ENCODE peak calls at places on chromosomes 4 and X, in eight cellular contexts. W, P, X, T, J, Z, U and K are unnamed samples.

GRCh38 chrX:14698770-14699169 is 169.4 kb downstream of the GLRA2 start:
- DNase-seq in W (no peak), P (no peak), X (no peak), T (no peak), J (no peak), Z (no peak), U (no peak), K (no peak)

GRCh38 chr4:105632599-105632998 is 75.9 kb downstream of the INTS12 start:
- DNase-seq in W (no peak), P (no peak), X (no peak), T (no peak), J (no peak), Z (no peak), U (no peak), K (no peak)

GRCh38 chr4:115357767-115358166 is 244.3 kb upstream of the NDST4 start:
- DNase-seq in W (no peak), P (no peak), X (no peak), T (no peak), J (no peak), Z (no peak), U (no peak), K (no peak)

GRCh38 chrX:128728943-128729342 is 676.7 kb upstream of the ACTRT1 start:
- DNase-seq in W (no peak), P (no peak), X (no peak), T (no peak), J (no peak), Z (no peak), U (no peak), K (no peak)

GRCh38 chr4:108396900-108397299 is 223.5 kb upstream of the RPL34 start:
- DNase-seq in W (no peak), P (no peak), X (no peak), T (no peak), J (no peak), Z (no peak), U (no peak), K (no peak)

GRCh38 chr4:150501983-150502382 is 80.0 kb upstream of the MAB21L2 start:
- DNase-seq in W (peak; percentile 30), P (no peak), X (no peak), T (no peak), J (no peak), Z (no peak), U (no peak), K (no peak)

GRCh38 chr4:3317656-3318211 is 24.9 kb downstream of the RGS12 start:
- DNase-seq in W (no peak), P (no peak), X (no peak), T (no peak), J (no peak), Z (no peak), U (no peak), K (no peak)

GRCh38 chr4:113420938-113421337 is 340.6 kb downstream of the CAMK2D start:
- DNase-seq in W (no peak), P (no peak), X (no peak), T (no peak), J (no peak), Z (no peak), U (no peak), K (no peak)

GRCh38 chrX:6599230-6599629 is 64.3 kb upstream of the VCX3A start:
- DNase-seq in W (no peak), P (no peak), X (no peak), T (no peak), J (no peak), Z (no peak), U (no peak), K (no peak)

GRCh38 chrX:12065251-12065650 is 73.0 kb upstream of the FRMPD4 start:
- DNase-seq in W (peak; percentile 27), P (no peak), X (no peak), T (peak; percentile 30), J (no peak), Z (no peak), U (no peak), K (no peak)

GRCh38 chr4:76803522-76803921 is 94.4 kb downstream of the SOWAHB start:
- DNase-seq in W (peak; percentile 90), P (no peak), X (no peak), T (peak; percentile 77), J (no peak), Z (no peak), U (no peak), K (no peak)

GRCh38 chr4:122831515-122832196 is 5.0 kb downstream of the FGF2 start:
- DNase-seq in W (no peak), P (no peak), X (no peak), T (no peak), J (no peak), Z (no peak), U (no peak), K (no peak)

GRCh38 chr4:2860391-2861348 is 17.0 kb downstream of the ADD1 start:
- DNase-seq in W (no peak), P (no peak), X (no peak), T (no peak), J (no peak), Z (no peak), U (no peak), K (no peak)

GRCh38 chrX:81378550-81378949 is 176.6 kb downstream of the SH3BGRL start:
- DNase-seq in W (no peak), P (no peak), X (no peak), T (no peak), J (no peak), Z (no peak), U (no peak), K (no peak)

GRCh38 chr4:180314972-180315371 is 1928.2 kb upstream of the TENM3 start:
- DNase-seq in W (no peak), P (no peak), X (no peak), T (no peak), J (no peak), Z (no peak), U (no peak), K (no peak)

GRCh38 chr4:2829933-2830451 is 13.7 kb upstream of the ADD1 start:
- DNase-seq in W (no peak), P (no peak), X (no peak), T (no peak), J (no peak), Z (no peak), U (no peak), K (no peak)

GRCh38 chr4:185396724-185397402 is at the start of gene ANKRD37:
- DNase-seq in W (peak; percentile 45), P (peak; percentile 0), X (no peak), T (peak; percentile 59), J (no peak), Z (no peak), U (no peak), K (no peak)

GRCh38 chrX:71143508-71143907 is 1.1 kb upstream of the NLGN3 start:
- DNase-seq in W (peak; percentile 37), P (no peak), X (no peak), T (no peak), J (no peak), Z (no peak), U (peak; percentile 41), K (no peak)

GRCh38 chrX:10350991-10351390 is 194.2 kb downstream of the CLCN4 start:
- DNase-seq in W (peak; percentile 21), P (no peak), X (no peak), T (no peak), J (no peak), Z (no peak), U (no peak), K (no peak)

GRCh38 chr4:159398236-159398638 is 295.4 kb downstream of the RAPGEF2 start:
- DNase-seq in W (peak; percentile 20), P (no peak), X (no peak), T (no peak), J (no peak), Z (no peak), U (no peak), K (no peak)

GRCh38 chr4:104591505-104591904 is 96.8 kb upstream of the CXXC4 start:
- DNase-seq in W (no peak), P (no peak), X (no peak), T (peak; percentile 17), J (no peak), Z (no peak), U (no peak), K (no peak)

GRCh38 chr4:56466910-56467283 is 520 bp upstream of the SRP72 start:
- DNase-seq in W (peak; percentile 10), P (no peak), X (no peak), T (peak; percentile 41), J (no peak), Z (no peak), U (peak; percentile 7), K (no peak)

GRCh38 chrX:13009844-13010243 is 34.6 kb downstream of the FAM9C start:
- DNase-seq in W (peak; percentile 26), P (no peak), X (no peak), T (no peak), J (no peak), Z (no peak), U (no peak), K (no peak)

GRCh38 chrX:31871989-31872388 is 800.1 kb upstream of the FTHL17 start:
- DNase-seq in W (no peak), P (no peak), X (no peak), T (no peak), J (no peak), Z (no peak), U (no peak), K (no peak)

GRCh38 chr4:57132746-57133142 is 22.6 kb upstream of the IGFBP7 start:
- DNase-seq in W (no peak), P (no peak), X (no peak), T (no peak), J (no peak), Z (no peak), U (no peak), K (no peak)

GRCh38 chr4:184941671-184942070 is 76.6 kb upstream of the HELT start:
- DNase-seq in W (no peak), P (no peak), X (no peak), T (no peak), J (no peak), Z (no peak), U (no peak), K (no peak)

GRCh38 chr4:162485486-162485885 is 321.7 kb upstream of the FSTL5 start:
- DNase-seq in W (no peak), P (no peak), X (no peak), T (no peak), J (no peak), Z (no peak), U (no peak), K (no peak)

GRCh38 chr4:142121951-142122350 is 485.6 kb downstream of the IL15 start:
- DNase-seq in W (no peak), P (no peak), X (no peak), T (no peak), J (no peak), Z (no peak), U (no peak), K (no peak)

GRCh38 chrX:109393859-109394258 is 88.0 kb downstream of the GUCY2F start:
- DNase-seq in W (no peak), P (no peak), X (no peak), T (peak; percentile 9), J (no peak), Z (no peak), U (no peak), K (no peak)

GRCh38 chr4:48698029-48698901 is 81.8 kb downstream of the FRYL start:
- DNase-seq in W (peak; percentile 55), P (no peak), X (no peak), T (peak; percentile 82), J (no peak), Z (no peak), U (no peak), K (no peak)

GRCh38 chr4:16110906-16111305 is 27.1 kb upstream of the PROM1 start:
- DNase-seq in W (no peak), P (no peak), X (no peak), T (no peak), J (no peak), Z (no peak), U (no peak), K (no peak)

GRCh38 chrX:8433296-8434094 is 31.1 kb upstream of the VCX3B start:
- DNase-seq in W (no peak), P (no peak), X (no peak), T (no peak), J (no peak), Z (no peak), U (no peak), K (no peak)

GRCh38 chr4:53991821-53992220 is 72.6 kb downstream of the CHIC2 start:
- DNase-seq in W (no peak), P (no peak), X (no peak), T (no peak), J (no peak), Z (no peak), U (no peak), K (no peak)

GRCh38 chr4:38768968-38769394 is 13.8 kb downstream of the TLR10 start:
- DNase-seq in W (no peak), P (no peak), X (no peak), T (no peak), J (no peak), Z (no peak), U (no peak), K (no peak)